ENCODE peak calls at places on chromosome 4, in five cellular contexts. One of them, this sample, is unnamed.
A peak's percentile ranks its signal among the peaks of the same experiment; 100 is the strongest.

GRCh38 chr4:157992038-157992706 is 180.7 kb downstream of the GASK1B start:
- DNase-seq in progenitor cell of endocrine pancreas: peak; percentile 11
- DNase-seq in astrocyte of the spinal cord: peak; percentile 82
- DNase-seq in PC-3: peak; percentile 81
- DNase-seq in OCI-LY7: peak; percentile 38
- DNase-seq in this sample: peak; percentile 7

GRCh38 chr4:3529363-3529762 is 2.9 kb downstream of the LRPAP1 start:
- DNase-seq in astrocyte of the spinal cord: no peak
- DNase-seq in PC-3: no peak
- DNase-seq in progenitor cell of endocrine pancreas: no peak
- DNase-seq in OCI-LY7: peak; percentile 59
- DNase-seq in this sample: no peak

GRCh38 chr4:82510216-82510615 is 51.6 kb downstream of the TMEM150C start:
- DNase-seq in OCI-LY7: no peak
- DNase-seq in PC-3: no peak
- DNase-seq in astrocyte of the spinal cord: no peak
- DNase-seq in progenitor cell of endocrine pancreas: no peak
- DNase-seq in this sample: no peak

GRCh38 chr4:6493668-6494304 is 21.4 kb upstream of the PPP2R2C start:
- DNase-seq in PC-3: peak; percentile 25
- DNase-seq in progenitor cell of endocrine pancreas: no peak
- DNase-seq in OCI-LY7: no peak
- DNase-seq in astrocyte of the spinal cord: no peak
- DNase-seq in this sample: no peak

GRCh38 chr4:37891221-37892159 is 606 bp downstream of the TBC1D1 start:
- DNase-seq in PC-3: no peak
- DNase-seq in progenitor cell of endocrine pancreas: no peak
- DNase-seq in OCI-LY7: peak; percentile 78
- DNase-seq in astrocyte of the spinal cord: no peak
- DNase-seq in this sample: peak; percentile 80

GRCh38 chr4:124144302-124144701 is 568.2 kb downstream of the ANKRD50 start:
- DNase-seq in PC-3: no peak
- DNase-seq in astrocyte of the spinal cord: peak; percentile 85
- DNase-seq in OCI-LY7: no peak
- DNase-seq in progenitor cell of endocrine pancreas: no peak
- DNase-seq in this sample: no peak

GRCh38 chr4:3330682-3331081 is 37.9 kb downstream of the RGS12 start:
- DNase-seq in astrocyte of the spinal cord: no peak
- DNase-seq in OCI-LY7: no peak
- DNase-seq in PC-3: no peak
- DNase-seq in progenitor cell of endocrine pancreas: no peak
- DNase-seq in this sample: no peak

GRCh38 chr4:158962396-158962795 is 140.5 kb upstream of the RAPGEF2 start:
- DNase-seq in progenitor cell of endocrine pancreas: no peak
- DNase-seq in astrocyte of the spinal cord: no peak
- DNase-seq in PC-3: no peak
- DNase-seq in OCI-LY7: no peak
- DNase-seq in this sample: no peak

GRCh38 chr4:80382090-80382832 is 46.7 kb downstream of the CFAP299 start:
- DNase-seq in astrocyte of the spinal cord: no peak
- DNase-seq in PC-3: no peak
- DNase-seq in progenitor cell of endocrine pancreas: no peak
- DNase-seq in OCI-LY7: no peak
- DNase-seq in this sample: no peak

GRCh38 chr4:42643685-42644084 is 13.2 kb downstream of the ATP8A1 start:
- DNase-seq in OCI-LY7: peak; percentile 94
- DNase-seq in PC-3: no peak
- DNase-seq in astrocyte of the spinal cord: no peak
- DNase-seq in progenitor cell of endocrine pancreas: no peak
- DNase-seq in this sample: peak; percentile 40

GRCh38 chr4:24793219-24794005 is 2.0 kb upstream of the SOD3 start:
- DNase-seq in OCI-LY7: no peak
- DNase-seq in astrocyte of the spinal cord: no peak
- DNase-seq in progenitor cell of endocrine pancreas: no peak
- DNase-seq in PC-3: peak; percentile 66
- DNase-seq in this sample: no peak
- TF ChIP-seq CTCF in OCI-LY7: peak; percentile 21
- TF ChIP-seq CTCF in astrocyte of the spinal cord: peak; percentile 40
- TF ChIP-seq CTCF in progenitor cell of endocrine pancreas: peak; percentile 52
- TF ChIP-seq CTCF in PC-3: peak; percentile 64
- TF ChIP-seq CTCF in this sample: no peak

GRCh38 chr4:185011408-185011807 is 6.9 kb upstream of the HELT start:
- DNase-seq in astrocyte of the spinal cord: no peak
- DNase-seq in progenitor cell of endocrine pancreas: peak; percentile 65
- DNase-seq in PC-3: peak; percentile 25
- DNase-seq in OCI-LY7: peak; percentile 24
- DNase-seq in this sample: no peak
- TF ChIP-seq CTCF in astrocyte of the spinal cord: peak; percentile 57
- TF ChIP-seq CTCF in progenitor cell of endocrine pancreas: peak; percentile 76
- TF ChIP-seq CTCF in PC-3: peak; percentile 59
- TF ChIP-seq CTCF in OCI-LY7: peak; percentile 76
- TF ChIP-seq CTCF in this sample: peak; percentile 41

GRCh38 chr4:150140774-150141400 is 62.6 kb downstream of the DCLK2 start:
- DNase-seq in PC-3: peak; percentile 78
- DNase-seq in OCI-LY7: no peak
- DNase-seq in progenitor cell of endocrine pancreas: no peak
- DNase-seq in astrocyte of the spinal cord: peak; percentile 80
- DNase-seq in this sample: no peak

GRCh38 chr4:150145950-150146340 is 67.7 kb downstream of the DCLK2 start:
- DNase-seq in progenitor cell of endocrine pancreas: no peak
- DNase-seq in PC-3: peak; percentile 57
- DNase-seq in astrocyte of the spinal cord: peak; percentile 19
- DNase-seq in OCI-LY7: no peak
- DNase-seq in this sample: no peak

GRCh38 chr4:150142831-150143230 is 64.6 kb downstream of the DCLK2 start:
- DNase-seq in PC-3: no peak
- DNase-seq in OCI-LY7: no peak
- DNase-seq in progenitor cell of endocrine pancreas: no peak
- DNase-seq in astrocyte of the spinal cord: no peak
- DNase-seq in this sample: no peak

GRCh38 chr4:150149381-150149780 is 71.1 kb downstream of the DCLK2 start:
- DNase-seq in astrocyte of the spinal cord: peak; percentile 54
- DNase-seq in OCI-LY7: no peak
- DNase-seq in PC-3: no peak
- DNase-seq in progenitor cell of endocrine pancreas: no peak
- DNase-seq in this sample: no peak

DNA sequence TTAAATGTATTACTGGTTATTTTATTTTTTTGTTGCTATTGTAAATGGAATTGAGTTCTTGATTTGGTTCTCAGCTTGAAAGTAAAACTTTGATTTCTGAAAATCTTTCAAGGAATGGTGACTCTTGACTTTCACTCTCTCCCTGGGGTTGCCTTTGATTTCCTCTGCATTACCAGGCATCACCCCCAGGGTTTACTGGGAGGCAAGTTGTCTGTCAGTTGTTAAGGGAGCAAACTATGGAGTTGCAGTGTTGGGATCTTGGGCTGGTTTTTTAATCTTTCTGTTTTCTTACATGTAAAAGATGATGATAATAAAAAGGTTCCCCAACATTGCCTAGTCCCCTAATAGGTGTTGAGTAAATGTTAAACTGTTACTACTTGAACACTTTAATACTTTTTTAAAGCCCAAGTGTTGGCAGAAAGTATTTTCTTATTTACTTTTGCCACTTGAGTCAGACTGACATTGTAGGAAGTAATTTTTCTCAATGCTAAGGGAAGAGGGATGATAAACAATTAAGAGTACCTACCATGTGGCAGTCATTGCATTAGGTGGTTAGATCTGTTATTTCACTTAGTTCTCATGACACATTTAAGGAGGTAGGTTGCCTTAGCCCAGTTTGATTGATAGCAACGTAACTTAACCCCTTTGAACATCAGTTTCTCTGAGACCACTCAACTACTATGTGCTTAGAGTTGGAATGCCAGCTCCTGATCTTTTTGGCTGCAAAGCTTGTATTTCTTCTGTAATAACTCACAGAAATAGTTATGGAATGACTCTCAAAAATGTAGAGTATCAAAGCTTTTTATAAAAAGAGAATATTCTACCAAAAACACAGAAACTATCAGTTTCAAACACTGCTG is 67.1 kb downstream of the DCLK2 start:
- DNase-seq in astrocyte of the spinal cord: peak; percentile 25
- DNase-seq in OCI-LY7: no peak
- DNase-seq in progenitor cell of endocrine pancreas: no peak
- DNase-seq in PC-3: peak; percentile 37
- DNase-seq in this sample: no peak
- TF ChIP-seq CTCF in astrocyte of the spinal cord: peak; percentile 29
- TF ChIP-seq CTCF in OCI-LY7: no peak
- TF ChIP-seq CTCF in progenitor cell of endocrine pancreas: peak; percentile 18
- TF ChIP-seq CTCF in PC-3: peak; percentile 35
- TF ChIP-seq CTCF in this sample: no peak

GRCh38 chr4:189301692-189302091 is 639.0 kb upstream of the FRG1 start:
- DNase-seq in astrocyte of the spinal cord: no peak
- DNase-seq in progenitor cell of endocrine pancreas: no peak
- DNase-seq in PC-3: no peak
- DNase-seq in OCI-LY7: no peak
- DNase-seq in this sample: no peak
- TF ChIP-seq CTCF in astrocyte of the spinal cord: no peak
- TF ChIP-seq CTCF in progenitor cell of endocrine pancreas: no peak
- TF ChIP-seq CTCF in PC-3: no peak
- TF ChIP-seq CTCF in OCI-LY7: no peak
- TF ChIP-seq CTCF in this sample: no peak

GRCh38 chr4:20313237-20314030 is 61.7 kb downstream of the SLIT2 start:
- DNase-seq in PC-3: no peak
- DNase-seq in OCI-LY7: peak; percentile 2
- DNase-seq in progenitor cell of endocrine pancreas: peak; percentile 32
- DNase-seq in astrocyte of the spinal cord: no peak
- DNase-seq in this sample: peak; percentile 4
- TF ChIP-seq CTCF in PC-3: no peak
- TF ChIP-seq CTCF in OCI-LY7: peak; percentile 37
- TF ChIP-seq CTCF in progenitor cell of endocrine pancreas: peak; percentile 67
- TF ChIP-seq CTCF in astrocyte of the spinal cord: peak; percentile 22
- TF ChIP-seq CTCF in this sample: peak; percentile 53

DNA sequence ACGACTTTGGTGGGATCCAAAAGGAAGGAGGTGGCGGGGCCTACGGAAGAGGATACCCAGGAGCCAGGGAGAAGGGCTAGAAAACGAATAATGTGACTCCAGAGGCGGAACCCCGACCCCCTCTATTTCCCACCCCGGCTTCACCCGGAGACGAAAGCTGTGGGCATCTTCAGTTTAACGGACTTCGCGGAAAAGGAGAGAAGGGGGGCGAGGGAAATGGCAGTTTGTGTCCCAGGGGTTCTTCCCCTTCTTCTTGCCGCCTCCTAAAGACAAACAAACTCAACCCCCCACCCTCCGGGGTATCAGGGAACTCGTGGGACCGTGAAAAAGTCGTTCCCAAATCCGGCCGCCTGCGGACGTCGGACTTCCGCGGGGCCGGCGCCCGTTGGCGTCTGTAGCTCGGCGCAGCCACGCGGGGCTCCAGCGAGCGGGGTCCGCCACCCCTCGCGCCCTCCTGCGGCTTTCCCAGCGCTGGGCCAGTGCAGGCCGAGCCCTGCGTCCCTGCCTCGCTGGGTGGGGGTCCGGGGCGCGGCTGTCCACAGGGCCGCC is 3.6 kb upstream of the LEF1 start:
- DNase-seq in progenitor cell of endocrine pancreas: peak; percentile 58
- DNase-seq in astrocyte of the spinal cord: no peak
- DNase-seq in PC-3: no peak
- DNase-seq in OCI-LY7: peak; percentile 39
- DNase-seq in this sample: peak; percentile 65
- TF ChIP-seq CTCF in progenitor cell of endocrine pancreas: peak; percentile 63
- TF ChIP-seq CTCF in astrocyte of the spinal cord: no peak
- TF ChIP-seq CTCF in PC-3: no peak
- TF ChIP-seq CTCF in OCI-LY7: peak; percentile 37
- TF ChIP-seq CTCF in this sample: peak; percentile 38

DNA sequence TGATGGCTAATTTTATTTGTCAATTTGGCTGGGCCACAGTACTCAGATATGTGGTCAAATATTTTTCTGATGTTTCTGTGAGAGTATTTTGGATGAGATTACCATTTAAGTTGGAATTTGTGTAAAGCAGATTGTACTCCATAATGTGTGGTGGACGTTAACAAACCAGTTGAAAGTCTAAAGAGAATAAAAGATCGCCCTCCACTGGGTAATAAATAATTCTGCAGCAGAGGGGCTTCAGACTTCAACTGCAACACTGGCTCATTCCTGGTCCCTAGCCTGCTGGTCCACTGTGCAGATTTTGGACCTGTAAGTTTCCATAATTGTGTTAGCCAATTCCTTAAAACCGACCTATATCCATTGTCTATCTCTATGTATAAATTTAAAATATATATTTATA is 540.3 kb downstream of the PCDH18 start:
- DNase-seq in OCI-LY7: no peak
- DNase-seq in PC-3: no peak
- DNase-seq in progenitor cell of endocrine pancreas: no peak
- DNase-seq in astrocyte of the spinal cord: no peak
- DNase-seq in this sample: no peak
- TF ChIP-seq CTCF in OCI-LY7: no peak
- TF ChIP-seq CTCF in PC-3: no peak
- TF ChIP-seq CTCF in progenitor cell of endocrine pancreas: no peak
- TF ChIP-seq CTCF in astrocyte of the spinal cord: no peak
- TF ChIP-seq CTCF in this sample: no peak

DNA sequence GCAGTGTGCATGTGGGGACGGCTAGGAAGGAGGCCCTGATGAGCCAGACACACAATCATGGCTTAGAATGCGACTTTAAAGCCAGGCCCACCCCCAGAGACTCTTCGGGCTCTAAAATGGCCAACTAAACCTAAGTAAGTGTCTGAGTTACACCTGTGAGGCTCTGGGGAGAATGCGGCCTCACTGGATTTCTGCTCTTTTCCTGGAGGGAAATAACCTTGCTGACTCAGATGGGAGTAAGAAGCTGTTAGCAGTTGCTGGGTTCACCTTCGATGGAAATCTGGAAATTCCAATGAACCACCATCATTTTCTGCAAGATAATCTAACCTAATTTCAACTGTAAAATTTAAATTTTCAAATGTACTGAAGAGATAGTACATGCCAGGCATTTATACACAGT is 97.6 kb upstream of the MAML3 start:
- DNase-seq in astrocyte of the spinal cord: no peak
- DNase-seq in PC-3: peak; percentile 66
- DNase-seq in progenitor cell of endocrine pancreas: no peak
- DNase-seq in OCI-LY7: no peak
- DNase-seq in this sample: no peak
- TF ChIP-seq CTCF in astrocyte of the spinal cord: no peak
- TF ChIP-seq CTCF in PC-3: no peak
- TF ChIP-seq CTCF in progenitor cell of endocrine pancreas: no peak
- TF ChIP-seq CTCF in OCI-LY7: no peak
- TF ChIP-seq CTCF in this sample: no peak

This sample was measured in GM13977.